ENCODE peak calls at places on chromosomes 3 and 15, in ten cellular contexts. Y is K562, J is epithelial cell of prostate, A is HCT116, N is osteoblast, C is RWPE1, O is colonic mucosa, E is neural progenitor cell, P is tibial nerve, X is aorta. F is an unnamed sample.

GRCh38 chr3:33115024-33115768 is 1.4 kb downstream of the CRTAP start:
- DNase-seq in O (peak), N (peak), P (peak), E (peak), C (peak), Y (peak), X (peak), A (peak), J (peak), F (peak)

GRCh38 chr15:80856400-80856799 is 77.2 kb downstream of the CEMIP start:
- DNase-seq in O (no peak), J (no peak), E (peak), N (no peak), A (no peak), Y (peak), P (no peak), C (no peak), X (no peak), F (no peak)

GRCh38 chr3:128330301-128330845 is 136.3 kb downstream of the DNAJB8 start:
- DNase-seq in O (no peak), Y (no peak), C (no peak), E (no peak), A (no peak), P (no peak), X (peak), N (peak), J (no peak), F (no peak)

GRCh38 chr3:123583563-123583962 is 1.3 kb downstream of the HACD2 start:
- DNase-seq in C (no peak), A (no peak), J (no peak), P (no peak), X (no peak), O (no peak), Y (no peak), E (no peak), N (no peak), F (no peak)

GRCh38 chr3:97860364-97860763 is 38.6 kb downstream of the CRYBG3 start:
- DNase-seq in O (no peak), A (no peak), C (no peak), Y (no peak), P (no peak), X (no peak), N (no peak), E (no peak), J (no peak), F (no peak)

GRCh38 chr15:36479200-36479896 is 100.1 kb upstream of the CDIN1 start:
- DNase-seq in J (no peak), A (no peak), Y (no peak), X (no peak), P (no peak), E (no peak), O (no peak), C (no peak), N (no peak), F (no peak)

GRCh38 chr15:89201465-89202005 is 19.8 kb downstream of the RLBP1 start:
- DNase-seq in Y (no peak), O (no peak), X (no peak), N (no peak), J (no peak), A (no peak), E (no peak), C (no peak), P (no peak), F (no peak)

GRCh38 chr15:60790641-60791040 is 311.7 kb upstream of the ICE2 start:
- DNase-seq in A (no peak), X (no peak), P (no peak), E (no peak), J (peak), C (peak), N (no peak), Y (no peak), O (no peak), F (no peak)

GRCh38 chr3:188974856-188975611 is 196.7 kb upstream of the TPRG1 start:
- DNase-seq in P (no peak), Y (no peak), J (no peak), N (no peak), X (no peak), O (no peak), A (no peak), C (no peak), E (no peak), F (no peak)

GRCh38 chr15:68994149-68994548 is 20.3 kb upstream of the NOX5 start:
- DNase-seq in E (no peak), N (no peak), Y (no peak), O (no peak), A (no peak), P (no peak), J (no peak), C (peak), X (no peak), F (no peak)

GRCh38 chr3:30471076-30471475 is 135.3 kb upstream of the TGFBR2 start:
- DNase-seq in P (no peak), Y (no peak), C (no peak), O (no peak), N (no peak), J (no peak), E (no peak), A (no peak), X (no peak), F (no peak)
- H3K27ac ChIP-seq in P (no peak), Y (no peak), C (no peak), O (no peak), N (peak), J (no peak), E (no peak), A (no peak), X (no peak), F (no peak)

GRCh38 chr3:45593708-45594601 is 596 bp upstream of the LIMD1 start:
- DNase-seq in A (peak), E (peak), N (peak), Y (peak), J (no peak), X (peak), P (peak), O (peak), C (peak), F (no peak)

GRCh38 chr3:45595364-45596154 is 1.0 kb downstream of the LIMD1 start:
- DNase-seq in E (no peak), J (no peak), Y (no peak), X (peak), O (peak), N (peak), P (peak), A (no peak), C (no peak), F (no peak)

GRCh38 chr3:45597581-45597980 is 3.0 kb downstream of the LIMD1 start:
- DNase-seq in A (no peak), E (no peak), P (no peak), C (no peak), Y (no peak), J (no peak), X (peak), O (peak), N (no peak), F (no peak)

GRCh38 chr3:45597166-45597565 is 2.6 kb downstream of the LIMD1 start:
- DNase-seq in J (no peak), E (no peak), P (no peak), Y (no peak), O (peak), C (no peak), A (no peak), X (peak), N (peak), F (no peak)

DNA sequence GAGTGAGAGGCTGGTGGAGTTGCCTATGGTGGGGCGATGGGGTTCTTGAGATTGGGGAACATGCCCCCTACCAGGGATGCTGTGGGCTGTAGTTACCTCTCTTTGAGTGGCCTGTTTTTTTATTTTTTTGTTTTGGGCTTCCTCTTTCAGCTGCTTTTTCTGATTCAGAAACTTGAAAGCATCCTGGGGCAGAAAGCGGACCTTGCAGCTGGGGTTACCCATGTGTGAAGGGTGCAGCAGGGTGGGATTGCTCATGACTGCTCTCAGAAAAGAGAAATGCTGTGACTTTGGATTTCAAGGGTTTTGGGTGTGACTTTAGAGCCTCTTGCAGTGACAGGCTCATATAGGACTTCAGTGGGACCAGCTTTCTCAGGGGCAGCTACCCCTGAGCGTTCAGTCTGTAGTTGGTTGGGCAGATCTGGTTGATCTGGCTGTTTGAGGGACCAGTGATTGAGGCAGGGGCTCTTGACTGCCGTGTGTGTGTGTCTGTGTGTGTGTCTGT is 1.8 kb downstream of the LIMD1 start:
- DNase-seq in E (no peak), P (no peak), Y (no peak), X (peak), O (peak), A (no peak), J (no peak), C (no peak), N (no peak), F (no peak)
- H3K27ac ChIP-seq in E (no peak), P (peak), Y (no peak), X (no peak), O (no peak), A (no peak), J (no peak), C (peak), N (peak), F (peak)

GRCh38 chr15:57504599-57504940 is 87.1 kb upstream of the MYZAP start:
- DNase-seq in X (no peak), P (no peak), A (no peak), N (peak), C (no peak), Y (no peak), J (no peak), E (no peak), O (no peak), F (no peak)
- H3K27ac ChIP-seq in X (no peak), P (no peak), A (no peak), N (no peak), C (peak), Y (no peak), J (peak), E (no peak), O (peak), F (no peak)

DNA sequence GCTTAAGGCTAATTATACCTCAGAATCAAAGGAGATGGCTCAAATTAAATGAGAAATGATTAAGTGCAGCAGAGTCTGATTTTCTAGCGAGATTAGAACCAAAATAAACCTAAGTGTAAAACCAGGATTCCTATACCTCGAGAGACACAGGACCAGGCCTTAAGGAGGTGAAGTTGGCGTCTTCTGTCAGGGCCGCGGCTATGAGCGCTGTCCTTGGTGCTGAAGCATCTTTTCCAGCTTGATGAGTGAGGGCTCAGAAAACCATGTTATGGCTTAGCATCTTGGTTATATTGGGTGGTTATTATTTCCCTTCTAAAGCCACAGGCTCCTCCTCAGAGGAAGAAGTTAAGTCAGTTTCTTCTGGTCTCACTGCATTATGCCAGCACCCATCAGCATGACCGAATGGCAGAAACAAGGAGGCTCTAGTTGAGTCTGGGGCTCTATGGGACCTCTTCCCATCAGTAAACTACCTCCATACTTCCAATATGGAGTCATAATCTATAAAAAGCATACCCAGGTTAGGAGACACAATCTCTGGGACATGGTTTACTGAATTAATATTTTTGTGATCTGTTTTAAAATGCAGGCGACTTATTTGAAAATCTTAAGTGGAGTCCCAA is 120.1 kb upstream of the NMNAT3 start:
- DNase-seq in X (no peak), N (no peak), Y (peak), E (peak), C (peak), A (no peak), O (peak), J (no peak), P (no peak), F (peak)
- H3K27ac ChIP-seq in X (no peak), N (no peak), Y (no peak), E (no peak), C (no peak), A (no peak), O (no peak), J (no peak), P (no peak), F (no peak)

GRCh38 chr3:195237981-195238625 is 32.9 kb downstream of the XXYLT1 start:
- DNase-seq in J (no peak), O (peak), A (no peak), E (no peak), P (no peak), N (no peak), X (no peak), Y (no peak), C (peak), F (no peak)
- H3K27ac ChIP-seq in J (no peak), O (no peak), A (no peak), E (no peak), P (no peak), N (no peak), X (no peak), Y (no peak), C (peak), F (peak)

DNA sequence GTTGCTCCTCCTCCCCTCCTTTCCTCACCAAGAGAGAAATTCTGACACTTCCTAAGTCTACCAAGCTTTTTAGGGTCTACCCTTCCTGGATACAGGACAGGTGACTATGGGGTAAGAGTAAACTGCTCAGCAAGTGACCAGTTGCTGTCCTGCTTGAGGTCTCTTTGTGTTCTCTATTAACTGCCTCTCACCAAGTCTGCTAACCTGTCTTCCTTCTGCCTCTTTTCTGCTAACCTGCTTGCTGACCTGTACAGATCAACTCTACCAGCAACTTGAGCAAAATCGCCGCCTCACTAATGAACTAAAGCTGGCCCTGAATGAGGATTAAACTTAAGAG is 27.0 kb downstream of the TPM1 start:
- DNase-seq in E (no peak), O (no peak), Y (no peak), P (no peak), C (no peak), N (no peak), X (no peak), J (no peak), A (no peak), F (no peak)
- H3K27ac ChIP-seq in E (peak), O (no peak), Y (no peak), P (no peak), C (no peak), N (peak), X (no peak), J (no peak), A (no peak), F (peak)

GRCh38 chr3:149179225-149179624 is 42.4 kb downstream of the CP start:
- DNase-seq in C (no peak), J (no peak), X (no peak), P (no peak), A (no peak), N (no peak), E (no peak), O (no peak), Y (no peak), F (peak)
- H3K27ac ChIP-seq in C (no peak), J (peak), X (no peak), P (no peak), A (no peak), N (peak), E (no peak), O (no peak), Y (peak), F (peak)

DNA sequence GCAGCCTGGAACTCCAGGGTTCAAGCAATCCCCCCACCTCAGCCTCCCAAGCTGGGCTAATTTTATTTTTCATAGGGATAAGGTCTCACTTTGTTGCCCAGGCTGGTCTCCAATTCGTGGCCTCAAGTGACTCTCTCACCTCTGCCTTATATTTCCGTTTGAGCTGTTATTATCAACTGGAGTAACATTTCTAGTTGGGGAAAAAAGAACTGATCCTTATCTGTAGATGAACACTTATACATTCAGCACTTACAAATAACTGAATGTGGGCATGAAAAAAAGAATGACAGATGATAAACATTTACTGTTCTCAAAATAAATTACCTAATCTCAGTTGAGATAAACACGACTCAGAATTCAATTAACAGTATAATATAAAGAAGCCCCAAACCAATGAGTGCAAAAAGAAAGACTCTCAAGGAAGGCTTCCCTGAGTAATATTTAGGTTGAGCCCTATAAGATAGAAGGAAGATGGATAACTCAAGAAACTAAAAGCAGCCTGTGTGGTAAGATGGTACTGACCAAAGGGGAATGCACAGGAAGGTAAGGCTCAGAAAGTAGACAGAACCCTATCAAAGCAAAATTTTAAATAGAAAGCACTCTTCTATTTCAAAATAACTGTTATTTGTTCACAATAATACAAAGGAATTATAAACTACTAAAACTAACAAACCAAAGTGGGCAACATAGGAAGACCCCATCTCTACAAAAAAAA is 11.8 kb downstream of the UBE3A start:
- DNase-seq in P (no peak), O (no peak), J (no peak), A (no peak), X (no peak), N (no peak), C (no peak), E (no peak), Y (no peak), F (no peak)
- H3K27ac ChIP-seq in P (no peak), O (no peak), J (no peak), A (no peak), X (no peak), N (no peak), C (no peak), E (no peak), Y (peak), F (no peak)

GRCh38 chr15:67543348-67543718 is 830 bp downstream of the MAP2K5 start:
- DNase-seq in O (peak), J (no peak), N (peak), X (no peak), Y (peak), C (peak), E (peak), A (no peak), P (no peak), F (no peak)
- H3K27ac ChIP-seq in O (peak), J (peak), N (peak), X (no peak), Y (peak), C (peak), E (no peak), A (peak), P (peak), F (no peak)